ENCODE peak calls at places on chromosomes 4 and X, in four cellular contexts. N, L, D and P are unnamed samples.

GRCh38 chrX:23766650-23767551 is 16.1 kb upstream of the SAT1 start:
- DNase-seq in L (no peak), N (no peak), D (no peak), P (no peak)

GRCh38 chrX:16251782-16252181 is 84.5 kb downstream of the MAGEB17 start:
- DNase-seq in L (no peak), D (no peak), N (no peak), P (no peak)

GRCh38 chrX:70497026-70497425 is 52.4 kb downstream of the DLG3 start:
- DNase-seq in D (no peak), L (no peak), N (no peak), P (no peak)

GRCh38 chr4:16032871-16033505 is 50.8 kb downstream of the PROM1 start:
- DNase-seq in L (no peak), N (no peak), D (no peak), P (no peak)

GRCh38 chrX:41025926-41026325 is 59.3 kb upstream of the USP9X start:
- DNase-seq in D (no peak), L (no peak), N (no peak), P (peak; percentile 7)

GRCh38 chrX:43693602-43694406 is 37.7 kb downstream of the MAOA start:
- DNase-seq in L (peak; percentile 47), D (peak; percentile 34), N (no peak), P (no peak)

GRCh38 chr4:158162637-158163036 is 10.2 kb downstream of the GASK1B start:
- DNase-seq in L (no peak), N (no peak), D (no peak), P (no peak)

GRCh38 chr4:109703664-109704351 is 563 bp upstream of the CASP6 start:
- DNase-seq in D (no peak), N (no peak), L (peak; percentile 25), P (no peak)

GRCh38 chr4:181674315-181674714 is 568.9 kb upstream of the TENM3 start:
- DNase-seq in N (no peak), D (no peak), L (no peak), P (no peak)

GRCh38 chrX:137695405-137695804 is 129.5 kb downstream of the ZIC3 start:
- DNase-seq in D (no peak), L (no peak), N (no peak), P (no peak)

GRCh38 chrX:80016182-80016581 is 1.6 kb downstream of the TBX22 start:
- DNase-seq in D (no peak), N (no peak), L (no peak), P (no peak)

GRCh38 chr4:173494013-173494970 is 35.7 kb downstream of the HAND2 start:
- DNase-seq in L (peak; percentile 53), N (peak; percentile 56), D (peak; percentile 70), P (no peak)

GRCh38 chrX:17082831-17083230 is 136.4 kb downstream of the REPS2 start:
- DNase-seq in D (no peak), N (no peak), L (peak; percentile 30), P (no peak)

GRCh38 chr4:11894976-11895375 is 466.3 kb upstream of the HS3ST1 start:
- DNase-seq in D (no peak), N (no peak), L (no peak), P (no peak)

GRCh38 chrX:49176421-49177326 is 5.0 kb downstream of the PLP2 start:
- DNase-seq in N (no peak), L (peak; percentile 79), D (no peak), P (no peak)

GRCh38 chr4:88609387-88609786 is 17.1 kb downstream of the HERC3 start:
- DNase-seq in D (no peak), L (peak; percentile 75), N (no peak), P (no peak)

GRCh38 chrX:153816821-153817220 is 13.5 kb downstream of the PDZD4 start:
- DNase-seq in D (no peak), L (no peak), N (no peak), P (no peak)

GRCh38 chrX:8688776-8689175 is 43.2 kb downstream of the ANOS1 start:
- DNase-seq in N (no peak), D (no peak), L (no peak), P (no peak)

GRCh38 chr4:75099321-75099720 is 166.4 kb downstream of the PARM1 start:
- DNase-seq in D (no peak), L (peak; percentile 10), N (no peak), P (no peak)

GRCh38 chr4:168028568-168028967 is 63.8 kb upstream of the ANXA10 start:
- DNase-seq in D (no peak), N (no peak), L (peak; percentile 45), P (no peak)

GRCh38 chr4:140091305-140091704 is 62.7 kb downstream of the MAML3 start:
- DNase-seq in D (no peak), N (no peak), L (peak; percentile 52), P (no peak)

GRCh38 chr4:142549726-142550463 is 296.2 kb downstream of the INPP4B start:
- DNase-seq in D (no peak), N (no peak), L (peak; percentile 98), P (no peak)

GRCh38 chrX:63258144-63258543 is 93.0 kb downstream of the SPIN4 start:
- DNase-seq in N (no peak), D (no peak), L (no peak), P (no peak)

GRCh38 chr4:142091085-142091513 is 454.7 kb downstream of the IL15 start:
- DNase-seq in L (peak; percentile 63), D (no peak), N (no peak), P (no peak)

GRCh38 chr4:185716008-185716976 is 95.7 kb downstream of the SORBS2 start:
- DNase-seq in D (peak; percentile 72), N (no peak), L (no peak), P (no peak)

GRCh38 chr4:72558655-72559054 is 10.4 kb downstream of the ADAMTS3 start:
- DNase-seq in L (peak; percentile 9), N (no peak), D (no peak), P (no peak)

GRCh38 chr4:86921608-86922252 is 13.1 kb upstream of the AFF1 start:
- DNase-seq in N (no peak), L (peak; percentile 79), D (no peak), P (no peak)

GRCh38 chr4:70958681-70959080 is 34.8 kb upstream of the DCK start:
- DNase-seq in N (no peak), D (no peak), L (no peak), P (no peak)

GRCh38 chrX:53320543-53321215 is 39.3 kb upstream of the IQSEC2 start:
- DNase-seq in L (no peak), D (no peak), N (no peak), P (no peak)

GRCh38 chrX:46838482-46838857 is 1.6 kb downstream of the RP2 start:
- DNase-seq in L (peak; percentile 42), D (no peak), N (no peak), P (no peak)

GRCh38 chr4:32748498-32748897 is 2028.3 kb downstream of the PCDH7 start:
- DNase-seq in N (no peak), L (no peak), D (no peak), P (no peak)

GRCh38 chr4:73451404-73451803 is 15.4 kb downstream of the AFP start:
- DNase-seq in N (no peak), D (no peak), L (no peak), P (no peak)

GRCh38 chrX:70268034-70268433 is at the start of gene ARR3:
- DNase-seq in D (no peak), N (no peak), L (no peak), P (no peak)

GRCh38 chrX:131366387-131366786 is 77.3 kb upstream of the IGSF1 start:
- DNase-seq in D (no peak), N (no peak), L (peak; percentile 1), P (no peak)

GRCh38 chr4:187019896-187020295 is 296.2 kb upstream of the FAT1 start:
- DNase-seq in D (no peak), L (no peak), N (no peak), P (no peak)

GRCh38 chrX:111447298-111447697 is 35.3 kb upstream of the DCX start:
- DNase-seq in N (peak; percentile 36), L (peak; percentile 13), D (no peak), P (no peak)

GRCh38 chr4:128517096-128517738 is 229.6 kb upstream of the PGRMC2 start:
- DNase-seq in L (peak; percentile 51), D (no peak), N (no peak), P (no peak)

DNA sequence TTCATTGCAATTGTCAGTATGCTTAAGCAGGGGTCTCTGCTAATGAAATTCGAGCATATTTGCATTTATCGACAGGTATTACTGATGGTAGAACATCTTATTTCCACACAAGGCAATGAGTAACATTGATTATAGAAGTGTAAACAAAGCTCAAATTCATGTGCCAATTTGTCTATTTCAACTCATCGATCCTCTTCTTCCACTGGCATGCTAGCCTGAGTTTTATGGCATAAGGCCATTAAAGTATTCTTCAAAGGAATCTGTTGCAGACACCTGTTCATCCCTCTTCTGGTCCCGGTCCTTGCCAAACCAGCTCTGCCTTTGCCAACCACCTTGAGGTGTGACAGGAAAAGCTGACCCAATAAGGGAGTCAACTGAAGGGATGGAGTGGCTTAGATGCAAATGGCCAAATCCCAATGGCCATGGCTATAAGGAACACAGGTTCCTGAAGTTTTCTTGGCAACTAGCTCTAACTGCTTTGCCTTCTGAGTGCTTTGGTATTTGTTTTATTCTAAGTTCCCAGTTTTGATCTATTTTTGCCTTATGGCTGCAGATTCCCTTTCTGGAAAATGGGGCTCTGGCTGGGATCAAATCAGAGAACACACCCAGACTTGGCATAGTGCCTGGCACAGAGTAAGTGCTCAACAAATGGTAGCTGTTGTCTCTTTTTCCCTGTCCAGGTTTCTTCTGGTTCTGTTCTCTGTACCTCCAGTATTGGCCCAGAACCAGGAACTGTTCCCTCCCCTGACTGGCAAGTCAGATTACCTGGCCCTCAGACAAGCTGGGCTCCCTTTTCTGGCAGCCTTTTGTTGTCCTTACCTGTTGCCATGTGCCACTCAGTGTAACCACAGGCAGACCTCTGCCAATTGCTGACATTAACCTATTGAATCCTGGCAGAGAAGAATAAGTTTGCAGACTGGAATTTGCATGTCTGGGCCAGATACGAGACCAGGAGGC is 63.1 kb downstream of the RTL9 start:
- DNase-seq in N (no peak), D (peak; percentile 44), L (peak; percentile 42), P (no peak)
- TF ChIP-seq CTCF in N (no peak), D (no peak), L (no peak), P (no peak)

DNA sequence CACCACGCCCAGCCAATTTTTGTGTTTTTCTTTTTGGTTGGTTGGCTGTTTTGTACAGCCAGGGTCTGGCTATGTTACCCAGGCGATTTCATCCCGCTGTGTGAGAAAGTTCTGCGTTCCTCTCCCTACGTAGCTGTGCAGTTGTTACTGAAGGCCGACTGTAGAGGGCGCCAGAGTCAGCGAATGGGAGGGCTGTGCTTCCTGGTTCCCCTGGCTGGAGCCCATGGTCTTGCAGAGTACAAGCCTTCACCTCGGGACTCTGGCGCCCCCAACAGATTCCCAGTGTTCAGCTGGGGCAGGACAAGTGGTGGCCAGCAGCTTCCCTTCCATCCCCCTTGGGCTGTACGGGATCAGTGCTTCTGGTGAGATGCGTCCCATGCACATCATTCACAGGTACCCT is 5.6 kb upstream of the CT45A1 start:
- DNase-seq in L (no peak), N (peak; percentile 58), D (no peak), P (no peak)
- TF ChIP-seq CTCF in L (peak; percentile 13), N (peak; percentile 46), D (no peak), P (peak; percentile 16)

GRCh38 chr4:67883463-67883862 is 339 bp downstream of the TMPRSS11D start:
- DNase-seq in L (no peak), N (no peak), D (no peak), P (no peak)
- TF ChIP-seq CTCF in L (no peak), N (no peak), D (no peak), P (no peak)

GRCh38 chrX:147550217-147550616 is 361.5 kb upstream of the FMR1 start:
- DNase-seq in N (peak; percentile 40), L (no peak), D (no peak), P (no peak)
- TF ChIP-seq CTCF in N (peak; percentile 20), L (no peak), D (no peak), P (peak; percentile 29)